ENCODE peak calls at places on chromosome 19, in four cellular contexts. I is right atrium auricular region, G is GM10248, Z is thyroid gland. D is an unnamed sample.

GRCh38 chr19:35381318-35381717 is 10.4 kb downstream of the GPR42 start:
- DNase-seq in I (no peak), G (no peak), Z (no peak), D (no peak)

GRCh38 chr19:7874080-7874856 is at the start of gene PRR36:
- DNase-seq in I (no peak), G (no peak), Z (peak), D (no peak)

GRCh38 chr19:46218160-46218559 is 11.4 kb upstream of the IGFL1 start:
- DNase-seq in I (no peak), G (peak), Z (no peak), D (no peak)

GRCh38 chr19:45884682-45885555 is 1.0 kb downstream of the IRF2BP1 start:
- DNase-seq in I (no peak), G (peak), Z (no peak), D (no peak)

GRCh38 chr19:54207908-54208783 is 7.5 kb downstream of the RPS9 start:
- DNase-seq in I (peak), G (peak), Z (peak), D (peak)

GRCh38 chr19:42469311-42470239 is 26.8 kb upstream of the CXCL17 start:
- DNase-seq in I (no peak), G (no peak), Z (no peak), D (no peak)

GRCh38 chr19:16477311-16477710 is 5.5 kb upstream of the EPS15L1 start:
- DNase-seq in I (no peak), G (no peak), Z (no peak), D (no peak)

GRCh38 chr19:17073869-17074627 is 1.2 kb downstream of the HAUS8 start:
- DNase-seq in I (no peak), G (peak), Z (no peak), D (no peak)

GRCh38 chr19:29674374-29675119 is 9.3 kb downstream of the PLEKHF1 start:
- DNase-seq in I (no peak), G (no peak), Z (no peak), D (peak)

GRCh38 chr19:34171877-34172660 is at the start of gene LSM14A:
- DNase-seq in I (peak), G (peak), Z (peak), D (peak)

GRCh38 chr19:45781282-45782161 is 768 bp downstream of the DMPK start:
- DNase-seq in I (no peak), G (no peak), Z (peak), D (no peak)

GRCh38 chr19:46579286-46579944 is 21.7 kb upstream of the CALM3 start:
- DNase-seq in I (no peak), G (no peak), Z (no peak), D (no peak)

GRCh38 chr19:49492573-49493411 is 3.4 kb upstream of the RPS11 start:
- DNase-seq in I (no peak), G (no peak), Z (no peak), D (no peak)

GRCh38 chr19:49157445-49158224 is at the start of gene TRPM4:
- DNase-seq in I (peak), G (no peak), Z (peak), D (peak)

GRCh38 chr19:41705393-41706174 is 2.8 kb upstream of the CEACAM5 start:
- DNase-seq in I (no peak), G (peak), Z (peak), D (no peak)

GRCh38 chr19:40363128-40363527 is 14.6 kb downstream of the PLD3 start:
- DNase-seq in I (no peak), G (no peak), Z (no peak), D (no peak)

GRCh38 chr19:18478545-18479311 is 40.8 kb upstream of the ISYNA1 start:
- DNase-seq in I (peak), G (peak), Z (peak), D (peak)

GRCh38 chr19:48645652-48646191 is at the start of gene CA11:
- DNase-seq in I (no peak), G (no peak), Z (no peak), D (no peak)

GRCh38 chr19:55670280-55671053 is 4.6 kb upstream of the EPN1 start:
- DNase-seq in I (peak), G (no peak), Z (peak), D (no peak)

GRCh38 chr19:23799321-23799720 is 40.6 kb upstream of the ZNF681 start:
- DNase-seq in I (no peak), G (no peak), Z (no peak), D (no peak)

GRCh38 chr19:17743874-17744273 is 7.4 kb upstream of the FCHO1 start:
- DNase-seq in I (no peak), G (no peak), Z (no peak), D (no peak)

GRCh38 chr19:17719730-17720486 is 628 bp downstream of the MAP1S start:
- DNase-seq in I (no peak), G (no peak), Z (peak), D (no peak)

GRCh38 chr19:46337487-46337886 is 9.4 kb upstream of the PPP5C start:
- DNase-seq in I (no peak), G (no peak), Z (no peak), D (no peak)

GRCh38 chr19:41795031-41795461 is 1.3 kb upstream of the CEACAM3 start:
- DNase-seq in I (no peak), G (peak), Z (peak), D (no peak)

GRCh38 chr19:52690395-52691214 is 44.2 kb downstream of the ZNF611 start:
- DNase-seq in I (peak), G (peak), Z (peak), D (peak)
- TF ChIP-seq CTCF in I (peak), G (no peak), Z (no peak), D (no peak)

DNA sequence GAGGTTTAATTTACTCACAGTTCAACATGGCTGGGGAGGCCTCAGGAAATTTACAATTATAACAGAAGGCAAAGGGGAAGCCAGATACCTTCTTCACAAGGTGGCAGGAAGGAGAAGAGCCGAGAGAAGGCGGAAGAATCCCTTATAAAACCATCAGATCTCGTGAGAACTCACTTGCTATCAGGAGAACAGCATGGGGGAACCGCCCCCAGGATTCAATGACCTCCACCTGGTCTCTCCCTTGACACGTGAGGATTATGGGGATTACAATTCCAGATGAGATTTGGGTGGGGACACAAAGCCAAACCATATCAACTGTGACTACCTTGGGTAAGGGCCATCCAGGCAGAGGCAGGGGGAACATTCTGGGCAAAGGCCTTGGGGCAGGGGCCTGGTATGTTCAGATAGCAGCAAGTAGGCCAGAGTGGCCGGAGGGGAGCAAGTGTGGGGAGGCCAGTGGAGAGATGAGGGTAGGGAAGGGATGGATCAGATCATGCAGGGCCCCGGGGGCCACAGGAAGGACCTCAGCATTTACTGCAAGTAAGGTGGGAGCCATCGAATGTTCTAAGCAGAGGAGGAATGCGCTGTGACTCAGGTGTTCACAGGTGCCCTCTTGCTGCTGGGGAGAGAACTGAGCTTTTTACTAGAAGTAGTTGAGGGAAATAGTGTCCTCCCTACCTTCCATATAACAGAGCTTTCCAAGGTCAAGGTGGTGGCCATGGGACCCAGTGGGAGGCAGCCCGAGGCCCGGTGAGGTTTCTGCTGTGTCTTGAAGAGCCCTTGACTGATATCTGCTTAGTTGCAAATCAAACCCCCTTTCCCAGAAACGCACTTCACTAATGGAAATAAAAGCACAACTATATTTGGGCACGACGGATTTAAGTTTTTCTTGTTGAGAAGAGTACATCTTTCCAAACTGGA is 18.0 kb downstream of the RAB3D start:
- DNase-seq in I (no peak), G (no peak), Z (no peak), D (no peak)
- TF ChIP-seq CTCF in I (no peak), G (no peak), Z (no peak), D (no peak)

DNA sequence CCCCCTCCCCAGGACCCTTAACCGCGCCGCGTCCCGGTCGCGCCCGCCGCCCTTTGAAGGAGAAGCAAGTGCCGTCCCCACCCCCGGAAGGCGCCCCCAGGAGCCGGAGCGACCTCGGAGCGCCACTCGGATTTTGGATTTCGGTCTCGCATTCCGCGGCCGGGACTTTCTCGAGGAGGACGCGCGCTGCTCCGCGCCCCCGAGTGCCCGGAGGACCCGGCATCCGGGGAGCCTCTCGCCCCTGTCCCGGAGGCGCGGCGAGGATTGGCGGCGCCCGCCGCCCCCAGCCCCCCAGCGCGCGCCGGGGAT is 1.6 kb downstream of the MIDN start:
- DNase-seq in I (no peak), G (no peak), Z (no peak), D (no peak)
- TF ChIP-seq CTCF in I (no peak), G (no peak), Z (no peak), D (no peak)

GRCh38 chr19:6738726-6739389 is 622 bp upstream of the TRIP10 start:
- DNase-seq in I (peak), G (no peak), Z (peak), D (no peak)
- TF ChIP-seq CTCF in I (no peak), G (no peak), Z (no peak), D (no peak)

GRCh38 chr19:5048727-5049553 is 80.0 kb downstream of the KDM4B start:
- DNase-seq in I (peak), G (no peak), Z (no peak), D (no peak)

GRCh38 chr19:5049561-5049960 is 80.6 kb downstream of the KDM4B start:
- DNase-seq in I (no peak), G (no peak), Z (no peak), D (no peak)

GRCh38 chr19:5046339-5047039 is 77.6 kb downstream of the KDM4B start:
- DNase-seq in I (no peak), G (no peak), Z (peak), D (no peak)

GRCh38 chr19:5047251-5047935 is 78.5 kb downstream of the KDM4B start:
- DNase-seq in I (no peak), G (no peak), Z (no peak), D (no peak)

GRCh38 chr19:5048091-5048726 is 79.3 kb downstream of the KDM4B start:
- DNase-seq in I (peak), G (peak), Z (peak), D (peak)
- TF ChIP-seq CTCF in I (peak), G (peak), Z (peak), D (no peak)

GRCh38 chr19:13872339-13872694 is 4.6 kb upstream of the NANOS3 start:
- DNase-seq in I (no peak), G (no peak), Z (no peak), D (no peak)

GRCh38 chr19:13869324-13869723 is 7.6 kb upstream of the NANOS3 start:
- DNase-seq in I (no peak), G (no peak), Z (no peak), D (no peak)

GRCh38 chr19:13873776-13874515 is 3.0 kb upstream of the NANOS3 start:
- DNase-seq in I (no peak), G (no peak), Z (no peak), D (no peak)

GRCh38 chr19:13875824-13876223 is 1.1 kb upstream of the NANOS3 start:
- DNase-seq in I (no peak), G (no peak), Z (no peak), D (no peak)

GRCh38 chr19:13872695-13873389 is 4.1 kb upstream of the NANOS3 start:
- DNase-seq in I (no peak), G (peak), Z (peak), D (no peak)
- TF ChIP-seq CTCF in I (no peak), G (peak), Z (no peak), D (no peak)

GRCh38 chr19:3443840-3444694 is 36.3 kb downstream of the SMIM24 start:
- DNase-seq in I (no peak), G (no peak), Z (no peak), D (no peak)
- TF ChIP-seq CTCF in I (no peak), G (no peak), Z (no peak), D (no peak)

DNA sequence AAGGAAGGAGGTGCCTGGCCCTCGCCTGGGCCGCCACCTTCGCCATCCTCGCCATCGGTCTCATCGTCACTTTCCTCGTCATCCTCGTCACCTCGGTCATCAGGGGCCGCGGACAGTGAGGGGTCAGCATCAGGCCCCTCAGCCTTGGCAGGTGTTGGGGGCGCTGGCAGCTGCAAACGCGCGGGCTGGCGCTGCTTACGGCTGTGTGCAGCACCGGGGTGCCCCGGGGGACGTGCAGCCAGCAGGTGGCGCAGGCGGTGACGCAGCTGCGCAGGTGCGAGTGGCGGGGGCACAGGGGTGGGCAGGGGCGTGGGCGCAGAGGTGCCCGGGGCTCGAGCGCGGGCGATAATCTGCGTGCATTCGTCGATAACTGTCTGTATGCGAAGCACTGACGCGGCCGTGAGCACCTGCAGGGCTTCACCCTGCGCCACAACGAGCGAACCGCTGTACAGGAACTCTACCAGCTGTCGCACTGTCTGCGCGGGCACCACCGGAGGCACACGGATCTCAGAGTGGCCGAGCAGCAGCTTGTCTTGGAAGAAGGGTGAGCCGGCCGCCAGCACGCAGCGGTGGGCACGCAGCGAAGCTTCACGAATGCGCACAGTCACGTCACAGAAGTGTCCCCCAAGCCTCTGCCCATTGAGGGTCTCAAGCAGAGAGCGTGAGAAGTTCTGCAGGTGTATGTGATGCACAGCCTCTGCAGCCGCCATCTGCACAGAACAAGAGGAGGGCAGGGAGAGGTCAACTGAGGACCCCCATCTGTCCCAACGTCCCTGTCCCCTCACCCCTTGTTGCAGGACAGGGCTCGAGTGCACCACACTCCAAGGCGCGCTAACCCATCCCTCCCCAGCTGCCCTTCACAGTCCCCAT is 2.4 kb downstream of the ZBTB45 start:
- DNase-seq in I (no peak), G (no peak), Z (no peak), D (no peak)
- TF ChIP-seq CTCF in I (no peak), G (no peak), Z (no peak), D (no peak)

DNA sequence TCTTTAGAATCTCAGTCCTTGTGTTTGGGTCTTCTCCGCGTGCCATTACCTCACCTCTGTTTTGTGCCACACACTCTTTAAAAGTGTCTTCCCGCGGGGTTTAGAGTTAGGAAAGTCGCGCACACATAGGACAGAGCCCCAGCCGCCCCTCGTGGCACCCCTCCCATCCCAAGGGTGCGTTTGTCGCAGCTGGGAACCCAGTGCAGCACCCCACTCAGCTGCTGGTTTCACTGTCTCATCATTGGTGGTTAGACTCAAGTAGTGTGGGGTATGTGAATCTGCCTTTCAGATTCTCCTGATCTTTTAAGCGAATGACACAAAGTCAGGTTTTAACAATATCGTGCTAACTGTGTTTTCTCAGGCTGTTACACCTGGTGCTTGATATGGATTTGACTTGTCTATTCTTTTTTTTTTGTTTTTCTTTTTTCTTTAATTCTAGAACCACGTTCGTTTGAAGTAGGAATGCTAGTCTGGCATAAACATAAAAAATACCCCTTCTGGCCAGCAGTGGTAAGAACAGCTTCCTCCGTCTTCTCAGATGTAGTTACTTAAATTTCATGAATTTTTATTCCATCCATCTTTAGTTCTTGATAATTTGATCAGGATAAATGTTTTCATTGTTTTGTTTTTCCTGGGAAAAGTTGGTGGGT is 19.5 kb upstream of the NDUFS7 start:
- DNase-seq in I (no peak), G (peak), Z (no peak), D (no peak)
- TF ChIP-seq CTCF in I (no peak), G (peak), Z (no peak), D (no peak)

D was measured in omental fat pad.